ENCODE peak calls at places on chromosomes 5 and 9, in ten cellular contexts. One of them, this sample, is unnamed.

GRCh38 chr9:37876376-37876775 is 27.6 kb downstream of the SLC25A51 start:
- DNase-seq in HCT116: no peak
- DNase-seq in colonic mucosa: no peak
- DNase-seq in IMR-90: peak; percentile 59
- DNase-seq in DND-41: no peak
- DNase-seq in fibroblast of lung: peak; percentile 50
- DNase-seq in GM12878: no peak
- DNase-seq in SK-N-SH: no peak
- DNase-seq in mesenchymal stem cell: no peak
- DNase-seq in PC-3: no peak
- DNase-seq in this sample: peak; percentile 73

GRCh38 chr9:103889989-103890388 is 204.1 kb upstream of the SMC2 start:
- DNase-seq in HCT116: no peak
- DNase-seq in colonic mucosa: no peak
- DNase-seq in IMR-90: no peak
- DNase-seq in DND-41: no peak
- DNase-seq in fibroblast of lung: no peak
- DNase-seq in GM12878: no peak
- DNase-seq in SK-N-SH: no peak
- DNase-seq in mesenchymal stem cell: no peak
- DNase-seq in PC-3: no peak
- DNase-seq in this sample: no peak

GRCh38 chr5:23675456-23675855 is 168.0 kb downstream of the PRDM9 start:
- DNase-seq in HCT116: no peak
- DNase-seq in colonic mucosa: no peak
- DNase-seq in IMR-90: no peak
- DNase-seq in DND-41: no peak
- DNase-seq in fibroblast of lung: no peak
- DNase-seq in GM12878: no peak
- DNase-seq in SK-N-SH: no peak
- DNase-seq in mesenchymal stem cell: no peak
- DNase-seq in PC-3: no peak
- DNase-seq in this sample: no peak

GRCh38 chr5:40030661-40031060 is 605.9 kb upstream of the DAB2 start:
- DNase-seq in HCT116: no peak
- DNase-seq in colonic mucosa: no peak
- DNase-seq in IMR-90: no peak
- DNase-seq in DND-41: no peak
- DNase-seq in fibroblast of lung: no peak
- DNase-seq in GM12878: no peak
- DNase-seq in SK-N-SH: no peak
- DNase-seq in mesenchymal stem cell: no peak
- DNase-seq in PC-3: no peak
- DNase-seq in this sample: peak; percentile 9

GRCh38 chr9:128722380-128723351 is 1.3 kb downstream of the ZDHHC12 start:
- DNase-seq in HCT116: no peak
- DNase-seq in colonic mucosa: no peak
- DNase-seq in IMR-90: no peak
- DNase-seq in DND-41: no peak
- DNase-seq in fibroblast of lung: no peak
- DNase-seq in GM12878: no peak
- DNase-seq in SK-N-SH: no peak
- DNase-seq in mesenchymal stem cell: no peak
- DNase-seq in PC-3: no peak
- DNase-seq in this sample: no peak

GRCh38 chr9:69207503-69207902 is 33.4 kb downstream of the TJP2 start:
- DNase-seq in HCT116: no peak
- DNase-seq in colonic mucosa: no peak
- DNase-seq in IMR-90: no peak
- DNase-seq in DND-41: no peak
- DNase-seq in fibroblast of lung: no peak
- DNase-seq in GM12878: no peak
- DNase-seq in SK-N-SH: no peak
- DNase-seq in mesenchymal stem cell: no peak
- DNase-seq in PC-3: no peak
- DNase-seq in this sample: no peak

GRCh38 chr5:111748304-111748763 is 8.7 kb downstream of the NREP start:
- DNase-seq in HCT116: peak; percentile 16
- DNase-seq in colonic mucosa: no peak
- DNase-seq in IMR-90: peak; percentile 91
- DNase-seq in DND-41: no peak
- DNase-seq in fibroblast of lung: peak; percentile 72
- DNase-seq in GM12878: no peak
- DNase-seq in SK-N-SH: no peak
- DNase-seq in mesenchymal stem cell: peak; percentile 85
- DNase-seq in PC-3: peak; percentile 95
- DNase-seq in this sample: peak; percentile 97

GRCh38 chr9:137077758-137078693 is 709 bp downstream of the UAP1L1 start:
- DNase-seq in HCT116: no peak
- DNase-seq in colonic mucosa: peak; percentile 54
- DNase-seq in IMR-90: no peak
- DNase-seq in DND-41: no peak
- DNase-seq in fibroblast of lung: no peak
- DNase-seq in GM12878: no peak
- DNase-seq in SK-N-SH: peak; percentile 49
- DNase-seq in mesenchymal stem cell: peak; percentile 28
- DNase-seq in PC-3: no peak
- DNase-seq in this sample: no peak

GRCh38 chr9:78032599-78033457 is 1.2 kb upstream of the GNAQ start:
- DNase-seq in HCT116: no peak
- DNase-seq in colonic mucosa: peak; percentile 53
- DNase-seq in IMR-90: no peak
- DNase-seq in DND-41: no peak
- DNase-seq in fibroblast of lung: no peak
- DNase-seq in GM12878: no peak
- DNase-seq in SK-N-SH: no peak
- DNase-seq in mesenchymal stem cell: no peak
- DNase-seq in PC-3: no peak
- DNase-seq in this sample: no peak

GRCh38 chr9:134205636-134206316 is 41.4 kb upstream of the RNU6ATAC start:
- DNase-seq in HCT116: no peak
- DNase-seq in colonic mucosa: peak; percentile 47
- DNase-seq in IMR-90: peak; percentile 28
- DNase-seq in DND-41: no peak
- DNase-seq in fibroblast of lung: no peak
- DNase-seq in GM12878: no peak
- DNase-seq in SK-N-SH: peak; percentile 70
- DNase-seq in mesenchymal stem cell: peak; percentile 65
- DNase-seq in PC-3: no peak
- DNase-seq in this sample: peak; percentile 83

GRCh38 chr5:61132559-61132958 is 29.7 kb downstream of the SMIM15 start:
- DNase-seq in HCT116: no peak
- DNase-seq in colonic mucosa: no peak
- DNase-seq in IMR-90: peak; percentile 38
- DNase-seq in DND-41: no peak
- DNase-seq in fibroblast of lung: peak; percentile 59
- DNase-seq in GM12878: no peak
- DNase-seq in SK-N-SH: no peak
- DNase-seq in mesenchymal stem cell: peak; percentile 39
- DNase-seq in PC-3: no peak
- DNase-seq in this sample: peak; percentile 28

GRCh38 chr9:99264070-99264469 is 42.0 kb downstream of the SEC61B start:
- DNase-seq in HCT116: peak; percentile 16
- DNase-seq in colonic mucosa: no peak
- DNase-seq in IMR-90: no peak
- DNase-seq in DND-41: peak; percentile 14
- DNase-seq in fibroblast of lung: peak; percentile 17
- DNase-seq in GM12878: no peak
- DNase-seq in SK-N-SH: no peak
- DNase-seq in mesenchymal stem cell: no peak
- DNase-seq in PC-3: peak; percentile 28
- DNase-seq in this sample: no peak

GRCh38 chr9:126440938-126441337 is 114.3 kb downstream of the MVB12B start:
- DNase-seq in HCT116: no peak
- DNase-seq in colonic mucosa: no peak
- DNase-seq in IMR-90: no peak
- DNase-seq in DND-41: no peak
- DNase-seq in fibroblast of lung: peak; percentile 18
- DNase-seq in GM12878: no peak
- DNase-seq in SK-N-SH: no peak
- DNase-seq in mesenchymal stem cell: no peak
- DNase-seq in PC-3: no peak
- DNase-seq in this sample: peak; percentile 75

GRCh38 chr9:136882109-136882946 is 4.0 kb upstream of the TRAF2 start:
- DNase-seq in HCT116: peak; percentile 56
- DNase-seq in colonic mucosa: peak; percentile 69
- DNase-seq in IMR-90: peak; percentile 87
- DNase-seq in DND-41: peak; percentile 51
- DNase-seq in fibroblast of lung: peak; percentile 64
- DNase-seq in GM12878: peak; percentile 73
- DNase-seq in SK-N-SH: peak; percentile 15
- DNase-seq in mesenchymal stem cell: peak; percentile 95
- DNase-seq in PC-3: peak; percentile 64
- DNase-seq in this sample: peak; percentile 67

GRCh38 chr9:131739192-131739961 is 499 bp downstream of the RAPGEF1 start:
- DNase-seq in HCT116: no peak
- DNase-seq in colonic mucosa: peak; percentile 51
- DNase-seq in IMR-90: no peak
- DNase-seq in DND-41: peak; percentile 41
- DNase-seq in fibroblast of lung: no peak
- DNase-seq in GM12878: no peak
- DNase-seq in SK-N-SH: peak; percentile 88
- DNase-seq in mesenchymal stem cell: no peak
- DNase-seq in PC-3: peak; percentile 29
- DNase-seq in this sample: no peak

DNA sequence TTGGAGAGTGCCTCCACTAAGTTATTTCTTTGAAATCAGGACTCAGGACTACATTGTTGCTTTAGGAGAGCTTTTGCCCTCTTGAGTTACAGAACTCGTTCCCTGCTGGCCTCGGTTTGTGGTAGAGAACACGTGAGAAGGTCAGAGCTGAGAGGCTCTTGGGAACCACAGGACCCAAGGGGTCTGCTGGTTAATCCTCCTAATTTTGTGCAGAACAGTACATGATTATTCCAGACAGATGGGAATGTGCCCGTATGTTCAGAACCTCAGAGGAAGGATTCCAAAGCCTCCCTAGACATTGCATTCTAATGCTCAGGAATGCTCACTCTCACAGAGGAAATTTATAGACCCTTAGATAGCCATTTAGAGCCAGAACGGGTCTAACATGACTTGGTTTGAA is 25.2 kb upstream of the BASP1 start:
- DNase-seq in HCT116: no peak
- DNase-seq in colonic mucosa: no peak
- DNase-seq in IMR-90: no peak
- DNase-seq in DND-41: no peak
- DNase-seq in fibroblast of lung: no peak
- DNase-seq in GM12878: no peak
- DNase-seq in SK-N-SH: no peak
- DNase-seq in mesenchymal stem cell: peak; percentile 38
- DNase-seq in PC-3: no peak
- DNase-seq in this sample: no peak
- H3K9ac ChIP-seq in HCT116: no peak overlapping the region
- H3K9ac ChIP-seq in colonic mucosa: no peak overlapping the region
- H3K9ac ChIP-seq in IMR-90: no peak overlapping the region
- H3K9ac ChIP-seq in DND-41: no peak overlapping the region
- H3K9ac ChIP-seq in fibroblast of lung: no peak overlapping the region
- H3K9ac ChIP-seq in GM12878: no peak overlapping the region
- H3K9ac ChIP-seq in SK-N-SH: no peak overlapping the region
- H3K9ac ChIP-seq in mesenchymal stem cell: no peak overlapping the region
- H3K9ac ChIP-seq in PC-3: no peak overlapping the region
- H3K9ac ChIP-seq in this sample: no peak overlapping the region

GRCh38 chr9:89477395-89477794 is 20.5 kb downstream of the SEMA4D start:
- DNase-seq in HCT116: no peak
- DNase-seq in colonic mucosa: no peak
- DNase-seq in IMR-90: no peak
- DNase-seq in DND-41: no peak
- DNase-seq in fibroblast of lung: no peak
- DNase-seq in GM12878: no peak
- DNase-seq in SK-N-SH: no peak
- DNase-seq in mesenchymal stem cell: no peak
- DNase-seq in PC-3: no peak
- DNase-seq in this sample: no peak
- H3K27ac ChIP-seq in HCT116: no peak overlapping the region
- H3K27ac ChIP-seq in colonic mucosa: peak overlapping the region; percentile 13
- H3K27ac ChIP-seq in IMR-90: no peak overlapping the region
- H3K27ac ChIP-seq in DND-41: peak overlapping the region; percentile 77
- H3K27ac ChIP-seq in fibroblast of lung: no peak overlapping the region
- H3K27ac ChIP-seq in GM12878: peak overlapping the region; percentile 59
- H3K27ac ChIP-seq in SK-N-SH: peak overlapping the region; percentile 47
- H3K27ac ChIP-seq in mesenchymal stem cell: peak overlapping the region; percentile 71
- H3K27ac ChIP-seq in PC-3: peak overlapping the region; percentile 69
- H3K27ac ChIP-seq in this sample: no peak overlapping the region

GRCh38 chr9:19493845-19494244 is 85.0 kb downstream of the ACER2 start:
- DNase-seq in HCT116: no peak
- DNase-seq in colonic mucosa: no peak
- DNase-seq in IMR-90: no peak
- DNase-seq in DND-41: no peak
- DNase-seq in fibroblast of lung: no peak
- DNase-seq in GM12878: no peak
- DNase-seq in SK-N-SH: no peak
- DNase-seq in mesenchymal stem cell: no peak
- DNase-seq in PC-3: no peak
- DNase-seq in this sample: no peak

GRCh38 chr9:19497276-19497675 is 88.5 kb downstream of the ACER2 start:
- DNase-seq in HCT116: no peak
- DNase-seq in colonic mucosa: no peak
- DNase-seq in IMR-90: no peak
- DNase-seq in DND-41: no peak
- DNase-seq in fibroblast of lung: no peak
- DNase-seq in GM12878: no peak
- DNase-seq in SK-N-SH: no peak
- DNase-seq in mesenchymal stem cell: no peak
- DNase-seq in PC-3: no peak
- DNase-seq in this sample: no peak

GRCh38 chr9:19493174-19493811 is 84.5 kb downstream of the ACER2 start:
- DNase-seq in HCT116: peak; percentile 33
- DNase-seq in colonic mucosa: peak; percentile 34
- DNase-seq in IMR-90: peak; percentile 78
- DNase-seq in DND-41: peak; percentile 48
- DNase-seq in fibroblast of lung: peak; percentile 87
- DNase-seq in GM12878: peak; percentile 11
- DNase-seq in SK-N-SH: peak; percentile 73
- DNase-seq in mesenchymal stem cell: peak; percentile 57
- DNase-seq in PC-3: peak; percentile 69
- DNase-seq in this sample: peak; percentile 73

GRCh38 chr9:19496321-19496720 is 87.5 kb downstream of the ACER2 start:
- DNase-seq in HCT116: no peak
- DNase-seq in colonic mucosa: no peak
- DNase-seq in IMR-90: no peak
- DNase-seq in DND-41: no peak
- DNase-seq in fibroblast of lung: no peak
- DNase-seq in GM12878: no peak
- DNase-seq in SK-N-SH: no peak
- DNase-seq in mesenchymal stem cell: no peak
- DNase-seq in PC-3: no peak
- DNase-seq in this sample: no peak

GRCh38 chr9:19495186-19496028 is 86.6 kb downstream of the ACER2 start:
- DNase-seq in HCT116: no peak
- DNase-seq in colonic mucosa: no peak
- DNase-seq in IMR-90: no peak
- DNase-seq in DND-41: no peak
- DNase-seq in fibroblast of lung: no peak
- DNase-seq in GM12878: no peak
- DNase-seq in SK-N-SH: no peak
- DNase-seq in mesenchymal stem cell: no peak
- DNase-seq in PC-3: no peak
- DNase-seq in this sample: no peak
- H3K9me3 ChIP-seq in HCT116: no peaks in the 10 kb centered on the region
- H3K9me3 ChIP-seq in colonic mucosa: no peaks in the 10 kb centered on the region
- H3K9me3 ChIP-seq in IMR-90: no peaks in the 10 kb centered on the region
- H3K9me3 ChIP-seq in DND-41: no peaks in the 10 kb centered on the region
- H3K9me3 ChIP-seq in fibroblast of lung: no peaks in the 10 kb centered on the region
- H3K9me3 ChIP-seq in GM12878: no peaks in the 10 kb centered on the region
- H3K9me3 ChIP-seq in SK-N-SH: no peaks in the 10 kb centered on the region
- H3K9me3 ChIP-seq in mesenchymal stem cell: no peaks in the 10 kb centered on the region
- H3K9me3 ChIP-seq in PC-3: no peaks in the 10 kb centered on the region
- H3K9me3 ChIP-seq in this sample: no peaks in the 10 kb centered on the region

GRCh38 chr5:131389869-131390265 is 126.0 kb downstream of the CDC42SE2 start:
- DNase-seq in HCT116: no peak
- DNase-seq in colonic mucosa: no peak
- DNase-seq in IMR-90: no peak
- DNase-seq in DND-41: no peak
- DNase-seq in fibroblast of lung: no peak
- DNase-seq in GM12878: no peak
- DNase-seq in SK-N-SH: no peak
- DNase-seq in mesenchymal stem cell: no peak
- DNase-seq in PC-3: no peak
- DNase-seq in this sample: no peak
- H3K9ac ChIP-seq in HCT116: no peak overlapping the region
- H3K9ac ChIP-seq in colonic mucosa: no peak overlapping the region
- H3K9ac ChIP-seq in IMR-90: no peak overlapping the region
- H3K9ac ChIP-seq in DND-41: no peak overlapping the region
- H3K9ac ChIP-seq in fibroblast of lung: no peak overlapping the region
- H3K9ac ChIP-seq in GM12878: no peak overlapping the region
- H3K9ac ChIP-seq in SK-N-SH: no peak overlapping the region
- H3K9ac ChIP-seq in mesenchymal stem cell: no peak overlapping the region
- H3K9ac ChIP-seq in PC-3: no peak overlapping the region
- H3K9ac ChIP-seq in this sample: no peak overlapping the region

This sample was measured in astrocyte.